ENCODE peak calls at places on chromosomes 4 and X, in six cellular contexts. Q, U, N, I, F and J are unnamed samples.

GRCh38 chr4:151850751-151851150 is 89.9 kb upstream of the GATB start:
- DNase-seq in F (no peak), Q (no peak), U (no peak), N (no peak), I (no peak), J (no peak)

GRCh38 chr4:127055349-127055748 is 577.4 kb upstream of the INTU start:
- DNase-seq in N (no peak), Q (no peak), U (peak), I (no peak), F (no peak), J (peak)

GRCh38 chr4:8831221-8832129 is 40.2 kb downstream of the HMX1 start:
- DNase-seq in U (no peak), F (peak), Q (no peak), N (no peak), I (peak), J (no peak)

GRCh38 chrX:13499736-13500135 is 69.7 kb upstream of the EGFL6 start:
- DNase-seq in N (no peak), U (no peak), Q (no peak), F (no peak), I (no peak), J (no peak)

GRCh38 chr4:87005690-87006461 is 71.1 kb downstream of the AFF1 start:
- DNase-seq in U (no peak), F (no peak), Q (peak), N (no peak), I (no peak), J (no peak)

GRCh38 chr4:146029147-146029546 is 90.5 kb upstream of the ZNF827 start:
- DNase-seq in N (no peak), F (no peak), I (no peak), U (no peak), Q (no peak), J (no peak)

GRCh38 chr4:184587746-184588145 is 61.5 kb downstream of the CASP3 start:
- DNase-seq in N (no peak), U (no peak), F (no peak), I (no peak), Q (no peak), J (no peak)

GRCh38 chr4:119300388-119301131 is 21.4 kb downstream of the FABP2 start:
- DNase-seq in Q (peak), N (peak), I (peak), F (peak), U (peak), J (peak)

GRCh38 chr4:142846105-142846728 is at the start of gene INPP4B:
- DNase-seq in N (peak), U (peak), F (peak), Q (peak), I (no peak), J (peak)

GRCh38 chr4:110610940-110611785 is 11.7 kb downstream of the PITX2 start:
- DNase-seq in U (no peak), Q (no peak), I (no peak), F (no peak), N (no peak), J (no peak)

GRCh38 chr4:141702472-141703182 is 66.2 kb downstream of the IL15 start:
- DNase-seq in I (no peak), U (peak), Q (peak), F (no peak), N (peak), J (no peak)

GRCh38 chrX:55160685-55161552 is 59.2 kb upstream of the PAGE5 start:
- DNase-seq in I (peak), U (peak), F (peak), Q (peak), N (peak), J (peak)
- TF ChIP-seq CTCF in I (peak), U (no peak), F (no peak), Q (peak), N (peak), J (peak)

GRCh38 chr4:185810746-185811508 is 1.1 kb downstream of the SORBS2 start:
- DNase-seq in I (no peak), N (no peak), U (no peak), F (no peak), Q (no peak), J (no peak)
- TF ChIP-seq POLR2A in I (no peak), N (no peak), U (peak), F (no peak), Q (no peak), J (no peak)

GRCh38 chr4:173424899-173425805 is 26.2 kb upstream of the SCRG1 start:
- DNase-seq in U (no peak), I (no peak), F (no peak), N (peak), Q (no peak), J (no peak)
- TF ChIP-seq CTCF in U (no peak), I (no peak), F (no peak), N (no peak), Q (no peak), J (no peak)

GRCh38 chr4:113761682-113762060 is at the start of gene CAMK2D:
- DNase-seq in I (peak), Q (peak), U (peak), F (peak), N (peak), J (peak)

GRCh38 chr4:113762061-113762850 is 718 bp upstream of the CAMK2D start:
- DNase-seq in U (peak), N (peak), F (peak), Q (peak), I (peak), J (peak)

GRCh38 chr4:113759696-113760093 is 1.8 kb downstream of the CAMK2D start:
- DNase-seq in F (no peak), U (no peak), I (no peak), Q (no peak), N (no peak), J (no peak)

GRCh38 chr4:113760094-113760851 is 1.3 kb downstream of the CAMK2D start:
- DNase-seq in F (peak), I (peak), Q (peak), U (peak), N (peak), J (no peak)

GRCh38 chr4:113760852-113761681 is 471 bp downstream of the CAMK2D start:
- DNase-seq in N (peak), Q (peak), F (peak), I (peak), U (peak), J (peak)
- TF ChIP-seq POLR2A in N (no peak), Q (peak), F (no peak), I (peak), U (no peak), J (peak)

GRCh38 chr4:56048621-56049427 is 100.1 kb downstream of the CEP135 start:
- DNase-seq in Q (peak), N (peak), I (no peak), F (peak), U (peak), J (no peak)
- TF ChIP-seq CTCF in Q (no peak), N (no peak), I (peak), F (no peak), U (no peak), J (no peak)

DNA sequence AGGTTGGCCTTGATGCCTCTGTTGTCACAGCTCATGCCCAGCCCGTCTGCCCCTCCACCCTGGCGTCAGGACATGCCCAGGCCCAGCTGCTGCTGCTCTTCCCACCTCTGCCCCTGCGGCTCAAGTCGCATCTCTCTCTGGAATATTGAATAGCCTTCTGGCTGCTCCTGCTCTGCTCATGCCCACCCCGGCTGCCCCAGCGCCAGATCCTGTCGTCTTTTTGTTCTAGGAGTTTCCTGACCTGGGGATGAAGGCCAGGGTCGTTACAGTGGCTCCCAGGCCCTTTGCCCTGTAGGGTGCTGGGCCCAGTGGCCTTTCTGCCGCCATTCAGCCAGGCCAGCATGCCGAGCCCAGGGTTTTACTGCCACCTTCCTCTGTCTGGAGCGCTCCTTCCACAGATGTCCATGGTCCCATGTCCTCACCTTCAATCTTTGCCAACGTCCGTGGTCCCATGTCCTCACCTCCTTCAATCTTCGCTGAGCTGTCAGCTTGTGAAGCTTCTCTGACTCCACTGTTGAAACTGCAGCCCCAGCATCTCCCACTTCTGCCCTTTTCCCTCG is 9.7 kb downstream of the MAEA start:
- DNase-seq in I (peak), N (no peak), F (no peak), U (no peak), Q (no peak), J (no peak)
- TF ChIP-seq POLR2A in I (no peak), N (no peak), F (no peak), U (no peak), Q (no peak), J (no peak)

GRCh38 chrX:136339702-136340101 is 38.9 kb downstream of the ADGRG4 start:
- DNase-seq in F (no peak), N (no peak), I (no peak), U (no peak), Q (no peak), J (no peak)

GRCh38 chrX:136336623-136337022 is 35.9 kb downstream of the ADGRG4 start:
- DNase-seq in F (no peak), U (no peak), I (no peak), N (no peak), Q (no peak), J (no peak)
- TF ChIP-seq CTCF in F (no peak), U (no peak), I (no peak), N (no peak), Q (no peak), J (no peak)

DNA sequence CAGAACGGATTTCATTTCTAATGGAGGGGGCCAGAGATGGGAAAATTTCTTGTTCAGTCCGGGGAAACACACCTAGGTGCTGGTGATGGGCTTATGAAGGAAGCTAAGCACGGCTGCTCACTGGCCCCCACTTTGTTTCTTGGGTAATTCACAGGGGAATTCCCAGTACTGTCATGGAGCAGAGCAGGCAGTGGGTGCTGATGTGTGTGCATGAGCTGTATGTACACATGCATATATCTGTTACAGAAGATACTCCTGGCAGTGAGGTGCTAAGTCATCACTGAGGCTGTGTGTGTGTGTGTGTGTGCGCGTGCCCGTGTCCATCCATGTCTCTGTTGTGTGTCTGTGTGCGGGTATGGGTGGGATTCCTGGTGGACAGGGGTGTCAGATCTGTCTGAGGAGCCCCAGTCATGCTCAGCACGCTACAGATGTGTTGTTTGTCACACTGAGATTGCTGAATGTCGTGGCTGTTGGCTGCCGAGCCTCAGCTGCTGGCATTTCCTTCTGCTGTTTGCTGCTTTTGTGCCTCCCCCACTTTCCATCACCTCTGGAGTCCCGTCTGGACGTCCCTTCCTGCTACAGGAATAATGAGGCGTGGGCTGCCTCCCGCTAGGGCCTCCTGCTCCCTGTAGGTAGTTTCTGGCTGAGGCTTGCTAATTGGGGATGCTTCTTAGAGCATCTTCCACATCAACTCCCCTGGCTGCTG is 53.3 kb downstream of the JADE1 start:
- DNase-seq in F (no peak), I (no peak), N (no peak), Q (no peak), U (no peak), J (no peak)
- TF ChIP-seq POLR2A in F (no peak), I (no peak), N (no peak), Q (no peak), U (no peak), J (no peak)